ENCODE peak calls at places on chromosomes 12 and 14, in five cellular contexts. T is stimulated activated CD4-positive, alpha-beta T cell treated with anti-CD3 and anti-CD28 coated beads, Interleukin-12 subunit alpha, Interleukin-12 subunit beta, amount 100 ng/mL, for 24 hours; E is GM23248; Y is neuronal stem cell; I is T-helper 2 cell. W is an unnamed sample.

GRCh38 chr14:22549304-22549962 is 39.6 kb downstream of the DAD1 start:
- DNase-seq in T (no peak), Y (no peak), I (no peak), E (no peak), W (no peak)

GRCh38 chr14:81269100-81269978 is 48.6 kb upstream of the GTF2A1 start:
- DNase-seq in T (no peak), I (no peak), E (peak), Y (peak), W (no peak)

GRCh38 chr14:74945261-74945851 is 10.0 kb downstream of the PGF start:
- DNase-seq in T (no peak), E (peak), I (no peak), Y (peak), W (peak)

GRCh38 chr14:103151270-103151933 is 28.1 kb downstream of the TNFAIP2 start:
- DNase-seq in Y (no peak), E (peak), I (no peak), T (no peak), W (no peak)

GRCh38 chr12:4049566-4050080 is 176.4 kb upstream of the PARP11 start:
- DNase-seq in E (no peak), T (no peak), I (no peak), Y (no peak), W (no peak)

GRCh38 chr14:61459229-61459628 is 137.8 kb downstream of the PRKCH start:
- DNase-seq in T (no peak), E (no peak), I (no peak), Y (no peak), W (no peak)

GRCh38 chr14:63266106-63266505 is 52.6 kb downstream of the GPHB5 start:
- DNase-seq in I (no peak), T (no peak), E (no peak), Y (no peak), W (no peak)

GRCh38 chr14:70188292-70188607 is 501 bp downstream of the SLC8A3 start:
- DNase-seq in E (peak), I (no peak), T (no peak), Y (no peak), W (peak)

GRCh38 chr12:100987552-100988277 is 193.1 kb downstream of the ANO4 start:
- DNase-seq in E (peak), T (no peak), Y (peak), I (no peak), W (peak)

GRCh38 chr14:92471919-92472318 is 41.7 kb upstream of the RIN3 start:
- DNase-seq in T (no peak), Y (no peak), I (no peak), E (peak), W (peak)

GRCh38 chr12:97493729-97494128 is 31.1 kb downstream of the RMST start:
- DNase-seq in E (no peak), I (no peak), Y (no peak), T (no peak), W (no peak)

GRCh38 chr12:132672116-132672515 is 15.0 kb downstream of the POLE start:
- DNase-seq in Y (no peak), I (no peak), T (no peak), E (no peak), W (no peak)

GRCh38 chr14:103568952-103569351 is 6.2 kb downstream of the COA8 start:
- DNase-seq in Y (no peak), T (no peak), E (no peak), I (no peak), W (no peak)

GRCh38 chr14:39492267-39492666 is 60.0 kb upstream of the FBXO33 start:
- DNase-seq in I (no peak), T (no peak), E (peak), Y (no peak), W (peak)

GRCh38 chr14:31934767-31935266 is 142.3 kb upstream of the ARHGAP5 start:
- DNase-seq in E (peak), I (no peak), T (no peak), Y (no peak), W (peak)

GRCh38 chr14:38189930-38190726 is 17.6 kb upstream of the SSTR1 start:
- DNase-seq in Y (no peak), E (no peak), I (no peak), T (no peak), W (no peak)

GRCh38 chr12:77299910-77300772 is 234.8 kb upstream of the E2F7 start:
- DNase-seq in T (no peak), E (peak), Y (no peak), I (no peak), W (no peak)

GRCh38 chr14:71204231-71204630 is 297.0 kb downstream of the PCNX1 start:
- DNase-seq in Y (no peak), T (no peak), I (no peak), E (no peak), W (no peak)

GRCh38 chr14:93941293-93941910 is 14.3 kb downstream of the FAM181A start:
- DNase-seq in I (no peak), E (no peak), T (no peak), Y (no peak), W (peak)

GRCh38 chr12:112349440-112349839 is 32.8 kb downstream of the HECTD4 start:
- DNase-seq in I (no peak), T (no peak), E (no peak), Y (no peak), W (no peak)

GRCh38 chr12:39065455-39065854 is 160.1 kb upstream of the CPNE8 start:
- DNase-seq in T (no peak), E (no peak), Y (no peak), I (no peak), W (no peak)

GRCh38 chr14:30771595-30771994 is 102.8 kb upstream of the COCH start:
- DNase-seq in I (no peak), E (no peak), T (no peak), Y (no peak), W (no peak)

GRCh38 chr14:95392841-95393240 is 73.1 kb upstream of the CLMN start:
- DNase-seq in Y (no peak), I (no peak), T (no peak), E (no peak), W (no peak)

GRCh38 chr14:69268763-69269162 is 8.8 kb downstream of the GALNT16 start:
- DNase-seq in T (no peak), E (peak), I (no peak), Y (no peak), W (no peak)

GRCh38 chr14:25042362-25043299 is 7.3 kb downstream of the STXBP6 start:
- DNase-seq in Y (peak), E (peak), I (no peak), T (no peak), W (no peak)

W was measured in SJSA1.